ENCODE peak calls at places on chromosome 10, in seven cellular contexts. I is spleen, Y is right lobe of liver, N is ovary, J is HCT116, D is adrenal gland, X is breast epithelium. P is an unnamed sample. For H3K4me1, the result is how much of the 10 kb centered on the place peaks cover.

GRCh38 chr10:46268076-46268881 is 18.5 kb upstream of the ANTXRL start:
- DNase-seq in I (peak), Y (peak), N (no peak), J (no peak), D (no peak), X (peak), P (no peak)

GRCh38 chr10:30718877-30719268 is 89.3 kb upstream of the LYZL2 start:
- DNase-seq in I (no peak), Y (no peak), N (no peak), J (no peak), D (no peak), X (no peak), P (no peak)

GRCh38 chr10:71270301-71270777 is 48.7 kb upstream of the SLC29A3 start:
- DNase-seq in I (no peak), Y (no peak), N (peak), J (peak), D (peak), X (no peak), P (no peak)

GRCh38 chr10:119243967-119244366 is 36.6 kb downstream of the GRK5 start:
- DNase-seq in I (no peak), Y (no peak), N (no peak), J (no peak), D (no peak), X (no peak), P (no peak)

GRCh38 chr10:133113146-133113830 is 25.6 kb downstream of the ADGRA1 start:
- DNase-seq in I (peak), Y (no peak), N (no peak), J (no peak), D (no peak), X (no peak), P (no peak)

GRCh38 chr10:132707121-132707775 is 78.7 kb downstream of the NKX6-2 start:
- DNase-seq in I (peak), Y (peak), N (no peak), J (no peak), D (no peak), X (no peak), P (peak)

GRCh38 chr10:35420044-35420443 is 83.7 kb downstream of the CCNY start:
- DNase-seq in I (no peak), Y (no peak), N (no peak), J (no peak), D (no peak), X (no peak), P (no peak)

GRCh38 chr10:119189811-119190282 is 11.2 kb upstream of the PRDX3 start:
- DNase-seq in I (no peak), Y (no peak), N (no peak), J (no peak), D (no peak), X (no peak), P (peak)

GRCh38 chr10:137031-137430 is 1.8 kb downstream of the ZMYND11 start:
- DNase-seq in I (no peak), Y (no peak), N (no peak), J (peak), D (no peak), X (no peak), P (no peak)

GRCh38 chr10:61063035-61063434 is 119.0 kb upstream of the RHOBTB1 start:
- DNase-seq in I (no peak), Y (peak), N (no peak), J (no peak), D (peak), X (no peak), P (no peak)

GRCh38 chr10:79148452-79149344 is 79.9 kb downstream of the ZMIZ1 start:
- DNase-seq in I (peak), Y (peak), N (peak), J (no peak), D (peak), X (no peak), P (peak)

GRCh38 chr10:79038841-79039201 is 29.9 kb upstream of the ZMIZ1 start:
- DNase-seq in I (peak), Y (peak), N (no peak), J (no peak), D (no peak), X (no peak), P (peak)

GRCh38 chr10:86899670-86900276 is 57.6 kb downstream of the MMRN2 start:
- DNase-seq in I (no peak), Y (peak), N (peak), J (peak), D (peak), X (peak), P (peak)

GRCh38 chr10:77024456-77024855 is 613.2 kb downstream of the KCNMA1 start:
- DNase-seq in I (no peak), Y (no peak), N (no peak), J (no peak), D (no peak), X (no peak), P (no peak)

GRCh38 chr10:117132751-117133231 is 5.3 kb downstream of the VAX1 start:
- DNase-seq in I (no peak), Y (no peak), N (no peak), J (no peak), D (no peak), X (no peak), P (no peak)

GRCh38 chr10:120765241-120765803 is 85.8 kb upstream of the WDR11 start:
- DNase-seq in I (no peak), Y (no peak), N (no peak), J (no peak), D (no peak), X (no peak), P (no peak)

GRCh38 chr10:130498934-130499333 is 362.7 kb downstream of the GLRX3 start:
- DNase-seq in I (no peak), Y (peak), N (no peak), J (no peak), D (no peak), X (no peak), P (no peak)

GRCh38 chr10:47374611-47375536 is 9.2 kb downstream of the ZNF488 start:
- DNase-seq in I (peak), Y (peak), N (no peak), J (no peak), D (peak), X (peak), P (no peak)

GRCh38 chr10:48470893-48471805 is 133.7 kb downstream of the ARHGAP22 start:
- DNase-seq in I (peak), Y (peak), N (no peak), J (no peak), D (peak), X (no peak), P (peak)

GRCh38 chr10:80191589-80192270 is 13.6 kb downstream of the ANXA11 start:
- DNase-seq in I (no peak), Y (no peak), N (peak), J (no peak), D (no peak), X (no peak), P (no peak)

GRCh38 chr10:121323448-121323847 is 274.8 kb downstream of the FGFR2 start:
- DNase-seq in I (no peak), Y (no peak), N (no peak), J (no peak), D (no peak), X (no peak), P (no peak)

GRCh38 chr10:58319599-58319998 is 15.2 kb upstream of the UBE2D1 start:
- DNase-seq in I (no peak), Y (no peak), N (no peak), J (no peak), D (no peak), X (no peak), P (no peak)

GRCh38 chr10:32187686-32188085 is 131.5 kb upstream of the KIF5B start:
- DNase-seq in I (no peak), Y (no peak), N (no peak), J (no peak), D (no peak), X (no peak), P (no peak)

GRCh38 chr10:32190890-32191491 is 134.8 kb upstream of the KIF5B start:
- DNase-seq in I (no peak), Y (no peak), N (no peak), J (peak), D (no peak), X (no peak), P (no peak)

DNA sequence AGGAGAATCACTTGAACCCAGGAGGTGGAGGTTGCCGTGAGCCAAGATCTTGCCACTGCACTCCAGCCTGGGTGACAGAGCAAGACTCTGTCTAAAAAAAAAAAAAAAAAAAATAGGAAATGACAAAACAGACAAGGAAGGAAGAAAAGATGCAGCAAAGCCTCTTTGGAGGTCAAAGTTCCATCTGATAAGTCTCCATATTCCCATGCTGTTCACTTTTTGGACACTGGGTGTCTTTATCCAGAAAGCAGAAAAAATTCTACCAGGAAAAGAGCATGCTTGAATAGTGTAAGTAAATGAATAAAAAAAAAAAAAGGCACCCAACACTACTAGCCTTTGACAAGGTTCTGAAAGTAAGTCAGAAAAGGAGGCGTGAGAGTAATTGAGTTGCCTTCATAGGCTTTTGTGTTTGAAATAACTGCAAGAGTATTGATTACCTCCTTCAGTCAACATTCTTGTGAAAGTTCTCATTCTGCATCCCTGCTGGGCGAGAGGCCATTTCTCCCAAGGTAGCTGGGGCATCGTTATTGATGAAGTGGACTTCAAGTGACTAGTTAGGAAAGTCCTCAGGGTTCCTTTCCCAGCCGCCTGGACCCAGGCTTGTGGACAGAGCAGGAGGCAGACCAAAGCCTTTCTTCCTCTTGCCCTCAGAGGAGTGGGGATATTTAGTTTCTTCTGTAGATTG is 133.3 kb upstream of the KIF5B start:
- DNase-seq in I (no peak), Y (no peak), N (no peak), J (peak), D (no peak), X (no peak), P (no peak)
- TF ChIP-seq CTCF in I (peak), Y (peak), N (no peak), J (peak), D (no peak), X (peak), P (no peak)

DNA sequence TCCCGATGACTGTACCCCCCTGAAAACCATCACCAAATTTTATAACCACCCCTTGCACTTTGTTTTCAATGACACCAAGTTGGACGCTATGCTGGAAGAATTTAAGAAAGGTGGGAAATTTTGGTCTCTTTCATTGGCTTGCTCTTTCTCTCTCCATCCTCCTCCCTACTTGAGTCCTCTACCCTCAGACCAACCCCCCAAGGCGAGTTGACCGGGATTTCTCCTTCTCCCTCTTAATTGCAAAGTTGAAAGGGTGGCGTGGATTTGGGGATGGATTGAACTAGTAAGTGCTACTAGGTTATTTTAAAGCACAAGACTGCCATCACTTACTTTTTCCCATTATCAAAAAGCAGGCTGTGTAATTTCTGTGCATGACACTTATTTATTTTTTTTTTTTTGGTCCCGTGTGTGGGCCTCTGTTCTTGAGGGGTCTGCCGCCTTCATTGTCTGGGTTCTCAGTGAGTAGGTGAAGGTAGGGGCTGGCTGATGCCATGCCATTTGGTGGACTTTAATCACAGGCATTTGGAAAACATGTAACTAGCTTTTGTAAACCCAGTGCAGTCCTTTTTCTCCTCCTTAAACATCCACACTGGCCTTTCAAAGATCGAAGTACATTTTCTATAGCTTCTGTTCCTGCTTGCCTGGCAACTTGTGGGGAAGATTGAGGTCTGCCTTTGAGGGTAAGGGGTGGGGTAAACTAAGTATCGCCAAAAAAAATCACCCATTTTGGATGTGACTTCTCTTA is 2.1 kb downstream of the CNNM2 start:
- DNase-seq in I (no peak), Y (no peak), N (no peak), J (no peak), D (no peak), X (no peak), P (no peak)
- H3K4me1 ChIP-seq in I (half or more), Y (under half), N (under half), J (under half), D (under half), X (under half), P (under half)

GRCh38 chr10:69385454-69386350 is 31.0 kb downstream of the TACR2 start:
- DNase-seq in I (no peak), Y (no peak), N (no peak), J (no peak), D (no peak), X (no peak), P (no peak)
- TF ChIP-seq POLR2A in I (no peak), Y (no peak), N (no peak), J (no peak), D (no peak), X (no peak), P (no peak)

GRCh38 chr10:91210014-91210413 is 10.4 kb upstream of the PCGF5 start:
- DNase-seq in I (no peak), Y (no peak), N (no peak), J (no peak), D (no peak), X (no peak), P (no peak)

GRCh38 chr10:91206427-91206826 is 14.0 kb upstream of the PCGF5 start:
- DNase-seq in I (no peak), Y (no peak), N (no peak), J (no peak), D (no peak), X (no peak), P (no peak)

GRCh38 chr10:91210435-91210834 is 10.0 kb upstream of the PCGF5 start:
- DNase-seq in I (peak), Y (no peak), N (no peak), J (no peak), D (peak), X (no peak), P (no peak)

GRCh38 chr10:91206837-91207474 is 13.5 kb upstream of the PCGF5 start:
- DNase-seq in I (no peak), Y (no peak), N (no peak), J (no peak), D (no peak), X (no peak), P (no peak)

GRCh38 chr10:91208645-91209044 is 11.8 kb upstream of the PCGF5 start:
- DNase-seq in I (no peak), Y (no peak), N (no peak), J (no peak), D (no peak), X (no peak), P (no peak)
- TF ChIP-seq CTCF in I (no peak), Y (no peak), N (no peak), J (no peak), D (no peak), X (no peak), P (no peak)

DNA sequence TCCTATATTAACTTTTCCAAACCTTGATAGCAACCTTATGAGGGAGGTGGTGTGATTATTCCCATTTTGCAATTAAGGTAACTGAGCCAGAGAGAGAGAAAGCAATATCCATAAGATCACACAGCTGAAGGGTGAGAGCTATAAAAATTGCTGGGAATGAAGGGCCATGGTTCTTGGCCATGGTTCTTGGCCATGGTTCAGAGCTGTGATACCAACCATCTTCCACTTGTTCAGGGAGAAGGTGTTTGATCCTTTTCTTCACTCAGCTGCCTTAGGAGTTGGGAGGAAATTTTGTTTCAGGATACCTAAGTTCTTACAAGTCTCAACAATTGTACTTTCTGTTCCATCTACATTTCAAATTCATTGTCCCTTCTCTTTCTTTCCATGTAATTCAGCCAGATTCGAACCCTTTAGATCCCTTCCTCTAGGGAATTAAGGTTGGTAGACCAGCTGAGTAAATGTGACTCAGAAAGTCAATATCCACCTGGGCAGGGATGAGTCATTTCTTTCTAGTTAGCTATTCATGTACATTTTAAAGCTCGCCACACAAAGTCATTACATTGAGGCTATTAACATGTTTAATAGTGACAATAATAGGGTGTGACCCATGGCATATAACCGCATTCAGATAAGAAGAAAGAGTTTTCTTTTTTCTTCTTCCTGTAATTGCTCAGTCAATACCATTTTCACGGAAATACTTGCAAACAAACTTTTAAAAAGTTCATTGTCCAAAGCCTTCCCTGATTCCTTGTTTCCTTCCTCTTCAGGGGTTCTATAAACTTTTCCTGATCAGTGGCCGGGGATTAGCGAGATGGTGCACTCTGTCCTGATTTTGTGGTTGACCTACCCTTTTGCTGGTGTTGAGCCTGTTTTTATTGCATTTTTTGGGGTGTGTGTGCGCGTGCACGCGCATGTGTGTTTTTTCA is 143.4 kb downstream of the TCF7L2 start:
- DNase-seq in I (no peak), Y (peak), N (no peak), J (peak), D (no peak), X (no peak), P (no peak)
- H3K4me1 ChIP-seq in I (under half), Y (under half), N (under half), J (half or more), D (under half), X (under half), P (under half)

GRCh38 chr10:75294866-75295692 is 59.3 kb upstream of the COMTD1 start:
- DNase-seq in I (peak), Y (peak), N (peak), J (peak), D (peak), X (peak), P (peak)

GRCh38 chr10:75297021-75297599 is 61.4 kb upstream of the COMTD1 start:
- DNase-seq in I (no peak), Y (no peak), N (no peak), J (no peak), D (no peak), X (no peak), P (no peak)

GRCh38 chr10:75294031-75294437 is 58.3 kb upstream of the COMTD1 start:
- DNase-seq in I (no peak), Y (no peak), N (no peak), J (no peak), D (no peak), X (no peak), P (peak)

GRCh38 chr10:75294518-75294865 is 58.7 kb upstream of the COMTD1 start:
- DNase-seq in I (peak), Y (no peak), N (peak), J (no peak), D (peak), X (no peak), P (peak)

GRCh38 chr10:75295901-75296441 is 60.2 kb upstream of the COMTD1 start:
- DNase-seq in I (no peak), Y (no peak), N (peak), J (no peak), D (peak), X (no peak), P (peak)
- TF ChIP-seq POLR2A in I (no peak), Y (no peak), N (no peak), J (no peak), D (no peak), X (no peak), P (no peak)

DNA sequence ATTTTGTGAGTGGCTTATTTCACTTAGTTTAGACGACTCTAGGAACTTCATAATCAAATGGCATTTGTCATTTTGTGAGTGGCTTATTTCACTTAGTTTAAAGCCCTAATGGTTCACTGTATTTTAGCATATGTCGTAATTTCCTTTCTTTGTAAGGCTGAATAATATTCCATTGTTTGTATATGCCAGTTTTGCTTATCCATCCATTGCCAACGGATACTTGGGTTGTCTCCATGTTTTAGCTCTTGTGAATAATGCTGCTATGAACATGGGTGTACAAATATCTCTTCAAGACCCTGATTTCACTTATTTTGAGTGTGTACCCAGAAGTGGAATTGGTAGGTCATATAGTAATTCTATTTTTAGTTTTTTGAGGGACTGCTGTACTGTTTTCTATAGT is 31.8 kb downstream of the DOCK1 start:
- DNase-seq in I (no peak), Y (no peak), N (no peak), J (no peak), D (no peak), X (no peak), P (no peak)
- TF ChIP-seq CTCF in I (no peak), Y (no peak), N (no peak), J (no peak), D (no peak), X (no peak), P (no peak)

GRCh38 chr10:127267442-127267841 is 71.1 kb upstream of the INSYN2A start:
- DNase-seq in I (no peak), Y (no peak), N (no peak), J (no peak), D (no peak), X (no peak), P (no peak)
- H3K4me1 ChIP-seq in I (under half), Y (under half), N (under half), J (under half), D (under half), X (under half), P (under half)

DNA sequence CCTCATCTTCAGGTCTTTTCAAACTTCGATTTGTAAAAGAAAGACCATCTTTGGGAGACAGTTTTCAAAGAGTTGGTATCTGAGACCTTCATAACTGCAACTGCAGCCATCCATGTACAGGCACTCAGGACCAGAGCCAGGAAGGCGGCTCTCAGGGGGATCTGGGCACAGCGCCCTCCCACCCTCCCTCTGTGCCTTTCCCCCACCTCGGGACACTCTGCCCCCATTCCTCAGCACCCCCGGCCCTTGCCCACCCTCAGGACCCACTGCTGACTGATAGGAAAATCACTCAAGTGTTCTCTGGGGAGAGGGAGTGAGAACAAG is 143.6 kb downstream of the CUBN start:
- DNase-seq in I (no peak), Y (no peak), N (no peak), J (no peak), D (no peak), X (no peak), P (no peak)
- TF ChIP-seq POLR2A in I (no peak), Y (no peak), N (no peak), J (no peak), D (no peak), X (no peak), P (no peak)